ENCODE peak calls at places on chromosome 1, in six cellular contexts. One of them, this sample, is unnamed.

GRCh38 chr1:168722964-168723363 is 6.0 kb downstream of the DPT start:
- DNase-seq in NCI-H2029: no peak
- DNase-seq in stimulated activated CD8-positive, alpha-beta memory T cell treated with anti-CD3 and anti-CD28 coated beads, Interleukin-15, amount 100 ng/mL, for 1 hour: no peak
- DNase-seq in left ventricle myocardium superior: peak
- DNase-seq in activated naive CD4-positive, alpha-beta T cell treated with anti-CD3 and anti-CD28 coated beads for 36 hours: no peak
- DNase-seq in activated CD8-positive, alpha-beta T cell treated with anti-CD3 and anti-CD28 coated beads, Interleukin-2, amount 10 ng/mL, durations not matched to agents 7 days and 5 days: no peak
- DNase-seq in this sample: no peak

GRCh38 chr1:85576642-85577420 is 3.7 kb upstream of the CCN1 start:
- DNase-seq in left ventricle myocardium superior: peak
- DNase-seq in stimulated activated CD8-positive, alpha-beta memory T cell treated with anti-CD3 and anti-CD28 coated beads, Interleukin-15, amount 100 ng/mL, for 1 hour: no peak
- DNase-seq in activated naive CD4-positive, alpha-beta T cell treated with anti-CD3 and anti-CD28 coated beads for 36 hours: peak
- DNase-seq in activated CD8-positive, alpha-beta T cell treated with anti-CD3 and anti-CD28 coated beads, Interleukin-2, amount 10 ng/mL, durations not matched to agents 7 days and 5 days: peak
- DNase-seq in NCI-H2029: peak
- DNase-seq in this sample: peak

GRCh38 chr1:73604739-73605138 is 593.2 kb downstream of the LRRIQ3 start:
- DNase-seq in NCI-H2029: no peak
- DNase-seq in activated naive CD4-positive, alpha-beta T cell treated with anti-CD3 and anti-CD28 coated beads for 36 hours: no peak
- DNase-seq in activated CD8-positive, alpha-beta T cell treated with anti-CD3 and anti-CD28 coated beads, Interleukin-2, amount 10 ng/mL, durations not matched to agents 7 days and 5 days: no peak
- DNase-seq in left ventricle myocardium superior: no peak
- DNase-seq in stimulated activated CD8-positive, alpha-beta memory T cell treated with anti-CD3 and anti-CD28 coated beads, Interleukin-15, amount 100 ng/mL, for 1 hour: no peak
- DNase-seq in this sample: no peak

GRCh38 chr1:53127546-53127945 is 14.9 kb downstream of the SLC1A7 start:
- DNase-seq in NCI-H2029: no peak
- DNase-seq in activated naive CD4-positive, alpha-beta T cell treated with anti-CD3 and anti-CD28 coated beads for 36 hours: no peak
- DNase-seq in activated CD8-positive, alpha-beta T cell treated with anti-CD3 and anti-CD28 coated beads, Interleukin-2, amount 10 ng/mL, durations not matched to agents 7 days and 5 days: peak
- DNase-seq in left ventricle myocardium superior: no peak
- DNase-seq in stimulated activated CD8-positive, alpha-beta memory T cell treated with anti-CD3 and anti-CD28 coated beads, Interleukin-15, amount 100 ng/mL, for 1 hour: no peak
- DNase-seq in this sample: no peak

GRCh38 chr1:56525463-56526155 is 53.8 kb downstream of the PLPP3 start:
- DNase-seq in stimulated activated CD8-positive, alpha-beta memory T cell treated with anti-CD3 and anti-CD28 coated beads, Interleukin-15, amount 100 ng/mL, for 1 hour: no peak
- DNase-seq in activated CD8-positive, alpha-beta T cell treated with anti-CD3 and anti-CD28 coated beads, Interleukin-2, amount 10 ng/mL, durations not matched to agents 7 days and 5 days: peak
- DNase-seq in left ventricle myocardium superior: no peak
- DNase-seq in NCI-H2029: peak
- DNase-seq in activated naive CD4-positive, alpha-beta T cell treated with anti-CD3 and anti-CD28 coated beads for 36 hours: peak
- DNase-seq in this sample: no peak

GRCh38 chr1:3323021-3323790 is 131.3 kb upstream of the ARHGEF16 start:
- DNase-seq in activated CD8-positive, alpha-beta T cell treated with anti-CD3 and anti-CD28 coated beads, Interleukin-2, amount 10 ng/mL, durations not matched to agents 7 days and 5 days: no peak
- DNase-seq in stimulated activated CD8-positive, alpha-beta memory T cell treated with anti-CD3 and anti-CD28 coated beads, Interleukin-15, amount 100 ng/mL, for 1 hour: no peak
- DNase-seq in left ventricle myocardium superior: peak
- DNase-seq in activated naive CD4-positive, alpha-beta T cell treated with anti-CD3 and anti-CD28 coated beads for 36 hours: no peak
- DNase-seq in NCI-H2029: no peak
- DNase-seq in this sample: no peak

GRCh38 chr1:209368864-209369598 is 214.5 kb upstream of the CAMK1G start:
- DNase-seq in NCI-H2029: no peak
- DNase-seq in stimulated activated CD8-positive, alpha-beta memory T cell treated with anti-CD3 and anti-CD28 coated beads, Interleukin-15, amount 100 ng/mL, for 1 hour: no peak
- DNase-seq in left ventricle myocardium superior: peak
- DNase-seq in activated naive CD4-positive, alpha-beta T cell treated with anti-CD3 and anti-CD28 coated beads for 36 hours: no peak
- DNase-seq in activated CD8-positive, alpha-beta T cell treated with anti-CD3 and anti-CD28 coated beads, Interleukin-2, amount 10 ng/mL, durations not matched to agents 7 days and 5 days: no peak
- DNase-seq in this sample: no peak

GRCh38 chr1:179295356-179295755 is 1.8 kb downstream of the SOAT1 start:
- DNase-seq in activated naive CD4-positive, alpha-beta T cell treated with anti-CD3 and anti-CD28 coated beads for 36 hours: no peak
- DNase-seq in left ventricle myocardium superior: no peak
- DNase-seq in stimulated activated CD8-positive, alpha-beta memory T cell treated with anti-CD3 and anti-CD28 coated beads, Interleukin-15, amount 100 ng/mL, for 1 hour: no peak
- DNase-seq in activated CD8-positive, alpha-beta T cell treated with anti-CD3 and anti-CD28 coated beads, Interleukin-2, amount 10 ng/mL, durations not matched to agents 7 days and 5 days: no peak
- DNase-seq in NCI-H2029: no peak
- DNase-seq in this sample: no peak

GRCh38 chr1:47569681-47570470 is 132.0 kb downstream of the FOXD2 start:
- DNase-seq in stimulated activated CD8-positive, alpha-beta memory T cell treated with anti-CD3 and anti-CD28 coated beads, Interleukin-15, amount 100 ng/mL, for 1 hour: no peak
- DNase-seq in NCI-H2029: peak
- DNase-seq in activated naive CD4-positive, alpha-beta T cell treated with anti-CD3 and anti-CD28 coated beads for 36 hours: no peak
- DNase-seq in activated CD8-positive, alpha-beta T cell treated with anti-CD3 and anti-CD28 coated beads, Interleukin-2, amount 10 ng/mL, durations not matched to agents 7 days and 5 days: no peak
- DNase-seq in left ventricle myocardium superior: no peak
- DNase-seq in this sample: no peak